ENCODE peak calls at places on chromosomes 12 and 14, in eight cellular contexts. M is cardiac fibroblast; S is naive thymus-derived CD8-positive, alpha-beta T cell; E is Right ventricle myocardium superior; X is activated CD8-positive, alpha-beta memory T cell treated with anti-CD3 and anti-CD28 coated beads for 48 hours; Z is HEK293T; T is H4; V is activated CD4-positive, alpha-beta memory T cell treated with anti-CD3 and anti-CD28 coated beads, Interleukin-2, amount 10 ng/mL, durations not matched to agents 7 days and 5 days. D is an unnamed sample.

GRCh38 chr14:67674139-67674479 is 323 bp downstream of the VTI1B start:
- DNase-seq in M (peak; percentile 56), S (peak; percentile 49), E (peak; percentile 82), X (peak; percentile 23), Z (peak; percentile 79), T (peak; percentile 52), V (peak; percentile 59), D (no peak)

GRCh38 chr12:110917467-110917866 is 2.9 kb downstream of the MYL2 start:
- DNase-seq in M (peak; percentile 85), S (no peak), E (no peak), X (no peak), Z (no peak), T (peak; percentile 67), V (no peak), D (no peak)

GRCh38 chr14:100628225-100628624 is 41.0 kb upstream of the BEGAIN start:
- DNase-seq in M (no peak), S (no peak), E (peak; percentile 23), X (no peak), Z (no peak), T (no peak), V (no peak), D (no peak)

GRCh38 chr14:91392623-91393303 is 24.9 kb downstream of the CCDC88C start:
- DNase-seq in M (no peak), S (no peak), E (no peak), X (no peak), Z (no peak), T (no peak), V (no peak), D (no peak)

GRCh38 chr12:89695830-89696229 is 12.8 kb downstream of the ATP2B1 start:
- DNase-seq in M (no peak), S (no peak), E (no peak), X (no peak), Z (no peak), T (no peak), V (no peak), D (no peak)

GRCh38 chr12:131333621-131334440 is 377.1 kb upstream of the SFSWAP start:
- DNase-seq in M (no peak), S (no peak), E (no peak), X (no peak), Z (no peak), T (no peak), V (no peak), D (no peak)

GRCh38 chr14:35404496-35405303 is at the start of gene NFKBIA:
- DNase-seq in M (peak; percentile 94), S (peak; percentile 92), E (peak; percentile 96), X (peak; percentile 95), Z (peak; percentile 81), T (peak; percentile 70), V (peak; percentile 92), D (peak; percentile 94)

GRCh38 chr12:50017047-50017446 is 8.2 kb downstream of the RACGAP1 start:
- DNase-seq in M (peak; percentile 96), S (no peak), E (peak; percentile 58), X (no peak), Z (no peak), T (no peak), V (no peak), D (no peak)

GRCh38 chr14:71300474-71301359 is 393.5 kb downstream of the PCNX1 start:
- DNase-seq in M (peak; percentile 53), S (no peak), E (no peak), X (no peak), Z (no peak), T (no peak), V (no peak), D (no peak)

GRCh38 chr12:101747695-101748094 is 8.4 kb upstream of the SYCP3 start:
- DNase-seq in M (no peak), S (no peak), E (no peak), X (no peak), Z (no peak), T (no peak), V (no peak), D (no peak)

GRCh38 chr14:32593290-32593942 is 264.3 kb downstream of the AKAP6 start:
- DNase-seq in M (peak; percentile 59), S (no peak), E (no peak), X (no peak), Z (no peak), T (no peak), V (no peak), D (no peak)

GRCh38 chr14:34055545-34055944 is 104.7 kb upstream of the EGLN3 start:
- DNase-seq in M (no peak), S (no peak), E (no peak), X (no peak), Z (no peak), T (no peak), V (no peak), D (no peak)

GRCh38 chr14:91329615-91330014 is 85.1 kb upstream of the GPR68 start:
- DNase-seq in M (no peak), S (no peak), E (no peak), X (no peak), Z (no peak), T (no peak), V (no peak), D (no peak)

GRCh38 chr14:21070083-21070609 is at the start of gene ARHGEF40:
- DNase-seq in M (peak; percentile 54), S (peak; percentile 36), E (peak; percentile 83), X (no peak), Z (peak; percentile 65), T (no peak), V (no peak), D (no peak)

GRCh38 chr12:109469516-109469915 is 7.6 kb downstream of the KCTD10 start:
- DNase-seq in M (no peak), S (no peak), E (no peak), X (no peak), Z (no peak), T (no peak), V (peak; percentile 20), D (no peak)

GRCh38 chr12:67420506-67420905 is 151.3 kb downstream of the CAND1 start:
- DNase-seq in M (no peak), S (no peak), E (no peak), X (no peak), Z (no peak), T (no peak), V (no peak), D (no peak)

GRCh38 chr12:116642683-116643082 is 83.5 kb downstream of the MAP1LC3B2 start:
- DNase-seq in M (no peak), S (no peak), E (no peak), X (no peak), Z (no peak), T (no peak), V (no peak), D (no peak)

GRCh38 chr12:4567073-4567881 is 5.3 kb downstream of the DYRK4 start:
- DNase-seq in M (no peak), S (no peak), E (no peak), X (no peak), Z (no peak), T (no peak), V (no peak), D (no peak)

GRCh38 chr14:105066285-105067071 is 1.2 kb upstream of the GPR132 start:
- DNase-seq in M (no peak), S (no peak), E (peak; percentile 22), X (no peak), Z (no peak), T (no peak), V (no peak), D (no peak)

GRCh38 chr12:14930299-14930698 is 8.0 kb downstream of the ERP27 start:
- DNase-seq in M (peak; percentile 26), S (no peak), E (no peak), X (no peak), Z (no peak), T (no peak), V (no peak), D (no peak)

GRCh38 chr12:48925218-48925871 is at the start of gene FKBP11:
- DNase-seq in M (peak; percentile 66), S (peak; percentile 68), E (peak; percentile 80), X (peak; percentile 49), Z (no peak), T (no peak), V (peak; percentile 70), D (peak; percentile 62)

GRCh38 chr12:100234591-100235304 is 32.1 kb downstream of the DEPDC4 start:
- DNase-seq in M (peak; percentile 71), S (no peak), E (no peak), X (no peak), Z (peak; percentile 23), T (peak; percentile 52), V (no peak), D (peak; percentile 12)

GRCh38 chr14:71918955-71919354 is 13.3 kb upstream of the RGS6 start:
- DNase-seq in M (no peak), S (no peak), E (no peak), X (no peak), Z (peak; percentile 28), T (peak; percentile 78), V (no peak), D (no peak)

GRCh38 chr12:585062-586061 is 77.9 kb downstream of the NINJ2 start:
- DNase-seq in M (no peak), S (no peak), E (peak; percentile 7), X (no peak), Z (no peak), T (no peak), V (no peak), D (no peak)

GRCh38 chr12:120468846-120469449 is 600 bp downstream of the SRSF9 start:
- DNase-seq in M (no peak), S (peak; percentile 53), E (peak; percentile 56), X (no peak), Z (peak; percentile 56), T (no peak), V (no peak), D (peak; percentile 72)